ENCODE peak calls at places on chromosome 17, in five cellular contexts. One of them, this sample, is unnamed.

GRCh38 chr17:792277-792676 is 10.1 kb downstream of the MRM3 start:
- DNase-seq in RWPE1: no peak
- DNase-seq in IMR-90: peak
- DNase-seq in natural killer cell: no peak
- DNase-seq in PC-9: no peak
- DNase-seq in this sample: no peak

GRCh38 chr17:48012151-48012520 is 25.5 kb downstream of the COPZ2 start:
- DNase-seq in RWPE1: no peak
- DNase-seq in IMR-90: no peak
- DNase-seq in natural killer cell: peak
- DNase-seq in PC-9: no peak
- DNase-seq in this sample: peak

GRCh38 chr17:36899250-36900129 is 37.8 kb upstream of the LHX1 start:
- DNase-seq in RWPE1: no peak
- DNase-seq in IMR-90: no peak
- DNase-seq in natural killer cell: no peak
- DNase-seq in PC-9: no peak
- DNase-seq in this sample: no peak

GRCh38 chr17:82334204-82334621 is 647 bp upstream of the SECTM1 start:
- DNase-seq in RWPE1: no peak
- DNase-seq in IMR-90: no peak
- DNase-seq in natural killer cell: no peak
- DNase-seq in PC-9: no peak
- DNase-seq in this sample: no peak

GRCh38 chr17:68491864-68492263 is 20.4 kb upstream of the PRKAR1A start:
- DNase-seq in RWPE1: no peak
- DNase-seq in IMR-90: no peak
- DNase-seq in natural killer cell: no peak
- DNase-seq in PC-9: no peak
- DNase-seq in this sample: no peak

GRCh38 chr17:19978206-19978802 is 676 bp upstream of the AKAP10 start:
- DNase-seq in RWPE1: no peak
- DNase-seq in IMR-90: no peak
- DNase-seq in natural killer cell: peak
- DNase-seq in PC-9: no peak
- DNase-seq in this sample: no peak

GRCh38 chr17:13587487-13588338 is 14.0 kb downstream of the HS3ST3A1 start:
- DNase-seq in RWPE1: no peak
- DNase-seq in IMR-90: peak
- DNase-seq in natural killer cell: no peak
- DNase-seq in PC-9: no peak
- DNase-seq in this sample: no peak

GRCh38 chr17:71970312-71970711 is 150.5 kb upstream of the SOX9 start:
- DNase-seq in RWPE1: peak
- DNase-seq in IMR-90: peak
- DNase-seq in natural killer cell: no peak
- DNase-seq in PC-9: peak
- DNase-seq in this sample: no peak

GRCh38 chr17:80221401-80221800 is 1.2 kb downstream of the SLC26A11 start:
- DNase-seq in RWPE1: no peak
- DNase-seq in IMR-90: no peak
- DNase-seq in natural killer cell: no peak
- DNase-seq in PC-9: no peak
- DNase-seq in this sample: no peak

GRCh38 chr17:80123791-80124190 is 22.4 kb downstream of the GAA start:
- DNase-seq in RWPE1: no peak
- DNase-seq in IMR-90: peak
- DNase-seq in natural killer cell: no peak
- DNase-seq in PC-9: no peak
- DNase-seq in this sample: no peak

GRCh38 chr17:5854871-5855554 is 215.2 kb upstream of the WSCD1 start:
- DNase-seq in RWPE1: no peak
- DNase-seq in IMR-90: no peak
- DNase-seq in natural killer cell: no peak
- DNase-seq in PC-9: no peak
- DNase-seq in this sample: no peak

GRCh38 chr17:78394209-78394608 is 15.8 kb downstream of the PGS1 start:
- DNase-seq in RWPE1: no peak
- DNase-seq in IMR-90: no peak
- DNase-seq in natural killer cell: no peak
- DNase-seq in PC-9: no peak
- DNase-seq in this sample: no peak

GRCh38 chr17:79114455-79115301 is 40.1 kb downstream of the ENGASE start:
- DNase-seq in RWPE1: no peak
- DNase-seq in IMR-90: no peak
- DNase-seq in natural killer cell: no peak
- DNase-seq in PC-9: peak
- DNase-seq in this sample: no peak

GRCh38 chr17:30915833-30916611 is 5.7 kb upstream of the ADAP2 start:
- DNase-seq in RWPE1: no peak
- DNase-seq in IMR-90: no peak
- DNase-seq in natural killer cell: no peak
- DNase-seq in PC-9: no peak
- DNase-seq in this sample: no peak

GRCh38 chr17:31431795-31432658 is 40.6 kb downstream of the RAB11FIP4 start:
- DNase-seq in RWPE1: no peak
- DNase-seq in IMR-90: no peak
- DNase-seq in natural killer cell: no peak
- DNase-seq in PC-9: no peak
- DNase-seq in this sample: no peak

GRCh38 chr17:7971651-7972050 is 30.8 kb upstream of the GUCY2D start:
- DNase-seq in RWPE1: no peak
- DNase-seq in IMR-90: no peak
- DNase-seq in natural killer cell: no peak
- DNase-seq in PC-9: no peak
- DNase-seq in this sample: no peak

GRCh38 chr17:60747069-60747808 is 69.6 kb downstream of the BCAS3 start:
- DNase-seq in RWPE1: no peak
- DNase-seq in IMR-90: no peak
- DNase-seq in natural killer cell: no peak
- DNase-seq in PC-9: no peak
- DNase-seq in this sample: no peak

GRCh38 chr17:77382356-77382911 is 241.7 kb downstream of the SEC14L1 start:
- DNase-seq in RWPE1: no peak
- DNase-seq in IMR-90: no peak
- DNase-seq in natural killer cell: no peak
- DNase-seq in PC-9: no peak
- DNase-seq in this sample: no peak

GRCh38 chr17:32491371-32492280 is 4.8 kb downstream of the CDK5R1 start:
- DNase-seq in RWPE1: no peak
- DNase-seq in IMR-90: no peak
- DNase-seq in natural killer cell: no peak
- DNase-seq in PC-9: no peak
- DNase-seq in this sample: no peak

GRCh38 chr17:21129023-21129681 is 2.4 kb downstream of the DHRS7B start:
- DNase-seq in RWPE1: no peak
- DNase-seq in IMR-90: peak
- DNase-seq in natural killer cell: no peak
- DNase-seq in PC-9: no peak
- DNase-seq in this sample: no peak

GRCh38 chr17:1050246-1050995 is 53.5 kb downstream of the TIMM22 start:
- DNase-seq in RWPE1: no peak
- DNase-seq in IMR-90: no peak
- DNase-seq in natural killer cell: no peak
- DNase-seq in PC-9: no peak
- DNase-seq in this sample: no peak

GRCh38 chr17:31355935-31356334 is 34.5 kb upstream of the EVI2A start:
- DNase-seq in RWPE1: no peak
- DNase-seq in IMR-90: no peak
- DNase-seq in natural killer cell: no peak
- DNase-seq in PC-9: no peak
- DNase-seq in this sample: no peak

GRCh38 chr17:17545984-17546383 is 45.5 kb downstream of the PEMT start:
- DNase-seq in RWPE1: no peak
- DNase-seq in IMR-90: no peak
- DNase-seq in natural killer cell: no peak
- DNase-seq in PC-9: no peak
- DNase-seq in this sample: no peak

GRCh38 chr17:40035162-40035559 is 19.0 kb downstream of the MED24 start:
- DNase-seq in RWPE1: no peak
- DNase-seq in IMR-90: peak
- DNase-seq in natural killer cell: no peak
- DNase-seq in PC-9: no peak
- DNase-seq in this sample: no peak
- TF ChIP-seq CTCF in RWPE1: peak
- TF ChIP-seq CTCF in IMR-90: peak
- TF ChIP-seq CTCF in natural killer cell: no peak
- TF ChIP-seq CTCF in PC-9: peak
- TF ChIP-seq CTCF in this sample: no peak

DNA sequence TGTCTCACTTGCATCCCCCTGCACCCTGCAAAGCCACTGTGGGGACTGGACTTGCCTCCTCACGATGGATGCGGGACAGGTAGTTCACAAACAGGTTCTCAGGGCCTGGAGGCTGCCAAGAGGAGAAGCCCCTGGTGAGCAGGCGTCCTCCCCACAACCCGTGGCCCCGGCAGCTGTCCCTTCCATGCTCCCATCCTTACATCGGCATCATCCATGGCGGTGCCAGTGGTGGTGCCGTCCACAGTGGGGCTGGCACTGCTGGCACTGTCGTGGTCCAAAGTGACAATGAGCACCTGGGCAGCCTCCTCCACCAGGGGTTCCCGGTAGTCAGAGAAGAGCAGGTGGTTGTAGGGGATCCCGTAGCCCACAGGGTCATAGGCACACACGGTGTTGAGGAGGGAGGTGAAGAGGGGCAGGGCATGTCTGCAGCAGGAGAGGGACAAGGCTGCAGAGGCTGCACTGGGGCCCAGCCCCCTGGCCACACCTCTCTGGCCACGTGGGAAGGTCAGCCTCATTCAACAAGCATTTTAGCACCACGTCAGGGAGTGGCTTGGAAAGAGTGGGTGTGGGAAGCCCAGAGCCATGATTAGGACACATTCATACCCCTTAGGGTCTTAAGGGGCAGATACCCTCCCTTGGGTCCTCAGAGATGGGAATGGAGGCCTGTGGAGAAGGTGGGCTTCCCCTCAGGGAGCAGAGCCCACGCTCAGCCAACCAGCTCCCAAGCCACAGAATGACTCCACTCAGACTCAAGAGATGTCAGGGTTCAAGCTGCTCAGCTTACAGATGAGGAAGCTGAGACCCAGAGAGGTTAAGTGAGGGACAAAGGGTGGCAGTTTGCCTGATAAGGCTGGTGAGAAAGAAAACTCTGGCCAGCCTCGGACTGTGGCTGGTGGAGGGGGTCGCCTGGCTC is 12.5 kb downstream of the HID1 start:
- DNase-seq in RWPE1: peak
- DNase-seq in IMR-90: peak
- DNase-seq in natural killer cell: no peak
- DNase-seq in PC-9: no peak
- DNase-seq in this sample: no peak
- TF ChIP-seq CTCF in RWPE1: no peak
- TF ChIP-seq CTCF in IMR-90: no peak
- TF ChIP-seq CTCF in natural killer cell: no peak
- TF ChIP-seq CTCF in PC-9: no peak
- TF ChIP-seq CTCF in this sample: no peak

DNA sequence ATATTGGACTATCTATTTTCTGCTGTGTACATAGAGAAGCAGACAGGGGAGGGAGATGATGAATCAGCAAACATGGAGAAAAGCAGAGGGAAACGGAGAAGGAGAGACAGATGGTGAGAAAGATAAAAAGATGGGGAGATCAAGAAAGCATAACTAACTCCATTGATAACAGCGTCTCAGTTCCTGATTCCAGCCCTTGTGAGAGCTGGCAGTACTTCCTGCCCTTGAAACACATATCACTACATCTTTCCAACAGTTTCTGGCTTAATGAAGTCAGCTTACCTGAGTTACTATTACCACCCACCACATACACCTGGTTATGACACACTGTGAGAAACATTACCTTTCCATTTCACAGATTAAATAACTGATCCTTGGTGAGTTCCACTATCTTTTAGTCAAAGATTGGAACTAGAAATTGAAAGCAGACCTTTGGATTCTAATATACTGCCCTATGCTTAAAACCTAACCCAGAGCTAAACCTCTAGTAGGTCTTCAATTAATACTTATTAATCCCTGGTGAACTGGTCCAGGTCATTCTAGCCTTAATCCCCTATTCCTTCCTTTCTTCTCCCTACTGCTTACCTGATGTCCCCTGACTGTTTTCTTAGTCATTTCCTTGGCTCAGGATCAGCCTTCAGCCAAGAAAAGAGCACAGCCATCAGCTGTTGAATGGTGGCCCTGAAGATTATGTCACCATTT is 346.6 kb upstream of the CCL2 start:
- DNase-seq in RWPE1: no peak
- DNase-seq in IMR-90: no peak
- DNase-seq in natural killer cell: no peak
- DNase-seq in PC-9: no peak
- DNase-seq in this sample: no peak
- TF ChIP-seq CTCF in RWPE1: no peak
- TF ChIP-seq CTCF in IMR-90: no peak
- TF ChIP-seq CTCF in natural killer cell: no peak
- TF ChIP-seq CTCF in PC-9: no peak
- TF ChIP-seq CTCF in this sample: no peak

GRCh38 chr17:57588086-57588485 is 157.0 kb downstream of the CCDC182 start:
- DNase-seq in RWPE1: no peak
- DNase-seq in IMR-90: no peak
- DNase-seq in natural killer cell: no peak
- DNase-seq in PC-9: no peak
- DNase-seq in this sample: no peak
- TF ChIP-seq CTCF in RWPE1: no peak
- TF ChIP-seq CTCF in IMR-90: no peak
- TF ChIP-seq CTCF in natural killer cell: no peak
- TF ChIP-seq CTCF in PC-9: no peak
- TF ChIP-seq CTCF in this sample: no peak

DNA sequence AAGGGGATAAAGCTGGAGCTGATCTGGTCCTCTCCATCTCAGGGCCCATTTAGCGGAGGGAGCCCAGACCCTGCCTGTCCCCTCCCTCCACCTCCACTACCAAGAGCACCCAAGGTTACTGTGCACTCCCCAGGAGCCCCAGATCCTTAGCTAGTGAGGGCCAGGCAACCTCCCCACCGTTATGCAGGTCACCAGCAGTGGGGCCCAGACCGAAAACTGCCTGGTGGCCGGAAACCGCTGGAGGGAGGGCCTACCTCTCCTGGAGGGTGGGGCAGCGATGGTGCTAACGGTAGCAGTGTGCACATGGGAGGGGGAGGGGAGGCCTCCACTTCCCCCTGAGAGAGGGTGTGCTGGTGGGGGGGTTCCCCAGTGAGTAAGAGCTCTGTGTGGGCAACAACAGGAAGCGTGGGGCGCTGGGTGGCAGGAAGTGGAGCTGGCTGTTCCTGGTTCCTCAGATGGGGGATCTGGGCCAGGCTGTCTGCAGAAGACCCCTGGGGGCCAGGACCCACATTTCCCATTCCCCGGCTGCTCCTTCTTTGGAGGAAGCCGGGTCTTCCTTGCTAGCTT is 4.4 kb downstream of the FMNL1 start:
- DNase-seq in RWPE1: no peak
- DNase-seq in IMR-90: no peak
- DNase-seq in natural killer cell: peak
- DNase-seq in PC-9: no peak
- DNase-seq in this sample: peak
- TF ChIP-seq CTCF in RWPE1: no peak
- TF ChIP-seq CTCF in IMR-90: no peak
- TF ChIP-seq CTCF in natural killer cell: no peak
- TF ChIP-seq CTCF in PC-9: no peak
- TF ChIP-seq CTCF in this sample: no peak

This sample was measured in activated B cell treated with CpG ODN at 0.5 μM for 24 hours.